ENCODE peak calls at places on chromosomes 11 and 22, in six cellular contexts. One of them, this sample, is unnamed.

GRCh38 chr11:74446445-74446844 is 20.9 kb downstream of the KCNE3 start:
- DNase-seq in left ventricle myocardium inferior: no peak
- DNase-seq in CD14-positive monocyte: no peak
- DNase-seq in GM20000: no peak
- DNase-seq in fibroblast of the aortic adventitia: no peak
- DNase-seq in GM23338: no peak
- DNase-seq in this sample: no peak

GRCh38 chr11:26992031-26992541 is 1.8 kb upstream of the FIBIN start:
- DNase-seq in fibroblast of the aortic adventitia: peak; percentile 96
- DNase-seq in GM23338: no peak
- DNase-seq in left ventricle myocardium inferior: no peak
- DNase-seq in GM20000: no peak
- DNase-seq in CD14-positive monocyte: no peak
- DNase-seq in this sample: no peak

GRCh38 chr11:85771568-85771967 is 39.4 kb downstream of the SYTL2 start:
- DNase-seq in fibroblast of the aortic adventitia: no peak
- DNase-seq in left ventricle myocardium inferior: no peak
- DNase-seq in GM20000: no peak
- DNase-seq in CD14-positive monocyte: no peak
- DNase-seq in GM23338: no peak
- DNase-seq in this sample: no peak

GRCh38 chr11:79925570-79925969 is 484.7 kb upstream of the TENM4 start:
- DNase-seq in CD14-positive monocyte: no peak
- DNase-seq in GM20000: no peak
- DNase-seq in left ventricle myocardium inferior: no peak
- DNase-seq in GM23338: no peak
- DNase-seq in fibroblast of the aortic adventitia: no peak
- DNase-seq in this sample: no peak

GRCh38 chr22:42214625-42215415 is 55.6 kb downstream of the TCF20 start:
- DNase-seq in left ventricle myocardium inferior: peak; percentile 63
- DNase-seq in fibroblast of the aortic adventitia: no peak
- DNase-seq in GM20000: no peak
- DNase-seq in CD14-positive monocyte: no peak
- DNase-seq in GM23338: no peak
- DNase-seq in this sample: no peak

GRCh38 chr11:34266090-34266912 is 91.5 kb downstream of the ABTB2 start:
- DNase-seq in CD14-positive monocyte: no peak
- DNase-seq in left ventricle myocardium inferior: peak; percentile 42
- DNase-seq in GM23338: no peak
- DNase-seq in GM20000: no peak
- DNase-seq in fibroblast of the aortic adventitia: peak; percentile 95
- DNase-seq in this sample: no peak

GRCh38 chr22:43225609-43226008 is 38.7 kb upstream of the TTLL12 start:
- DNase-seq in GM23338: no peak
- DNase-seq in CD14-positive monocyte: no peak
- DNase-seq in GM20000: no peak
- DNase-seq in fibroblast of the aortic adventitia: no peak
- DNase-seq in left ventricle myocardium inferior: no peak
- DNase-seq in this sample: no peak

GRCh38 chr11:116473790-116474346 is 298.9 kb downstream of the BUD13 start:
- DNase-seq in GM23338: peak; percentile 36
- DNase-seq in GM20000: no peak
- DNase-seq in left ventricle myocardium inferior: no peak
- DNase-seq in CD14-positive monocyte: no peak
- DNase-seq in fibroblast of the aortic adventitia: no peak
- DNase-seq in this sample: no peak

GRCh38 chr22:50665738-50666137 is 6.9 kb upstream of the SHANK3 start:
- DNase-seq in fibroblast of the aortic adventitia: no peak
- DNase-seq in GM23338: no peak
- DNase-seq in left ventricle myocardium inferior: no peak
- DNase-seq in GM20000: peak; percentile 41
- DNase-seq in CD14-positive monocyte: no peak
- DNase-seq in this sample: peak; percentile 42

GRCh38 chr22:23272371-23272770 is 92.1 kb downstream of the BCR start:
- DNase-seq in CD14-positive monocyte: no peak
- DNase-seq in left ventricle myocardium inferior: no peak
- DNase-seq in GM23338: no peak
- DNase-seq in fibroblast of the aortic adventitia: no peak
- DNase-seq in GM20000: no peak
- DNase-seq in this sample: no peak

GRCh38 chr22:23274146-23274526 is 93.8 kb downstream of the BCR start:
- DNase-seq in GM20000: no peak
- DNase-seq in CD14-positive monocyte: no peak
- DNase-seq in GM23338: no peak
- DNase-seq in left ventricle myocardium inferior: no peak
- DNase-seq in fibroblast of the aortic adventitia: no peak
- DNase-seq in this sample: no peak

GRCh38 chr22:23273445-23274145 is 93.3 kb downstream of the BCR start:
- DNase-seq in GM20000: no peak
- DNase-seq in CD14-positive monocyte: no peak
- DNase-seq in GM23338: no peak
- DNase-seq in left ventricle myocardium inferior: no peak
- DNase-seq in fibroblast of the aortic adventitia: no peak
- DNase-seq in this sample: no peak

GRCh38 chr22:23271597-23271908 is 91.2 kb downstream of the BCR start:
- DNase-seq in CD14-positive monocyte: no peak
- DNase-seq in GM20000: no peak
- DNase-seq in fibroblast of the aortic adventitia: no peak
- DNase-seq in left ventricle myocardium inferior: no peak
- DNase-seq in GM23338: no peak
- DNase-seq in this sample: no peak

GRCh38 chr22:23272834-23273233 is 92.5 kb downstream of the BCR start:
- DNase-seq in GM20000: no peak
- DNase-seq in GM23338: no peak
- DNase-seq in CD14-positive monocyte: no peak
- DNase-seq in fibroblast of the aortic adventitia: no peak
- DNase-seq in left ventricle myocardium inferior: no peak
- DNase-seq in this sample: no peak
- TF ChIP-seq CTCF in GM20000: no peak
- TF ChIP-seq CTCF in GM23338: no peak
- TF ChIP-seq CTCF in CD14-positive monocyte: no peak
- TF ChIP-seq CTCF in fibroblast of the aortic adventitia: no peak
- TF ChIP-seq CTCF in left ventricle myocardium inferior: no peak
- TF ChIP-seq CTCF in this sample: no peak

GRCh38 chr11:55719608-55720160 is 53.6 kb upstream of the OR5D13 start:
- DNase-seq in GM23338: no peak
- DNase-seq in fibroblast of the aortic adventitia: no peak
- DNase-seq in left ventricle myocardium inferior: no peak
- DNase-seq in CD14-positive monocyte: no peak
- DNase-seq in GM20000: no peak
- DNase-seq in this sample: no peak

DNA sequence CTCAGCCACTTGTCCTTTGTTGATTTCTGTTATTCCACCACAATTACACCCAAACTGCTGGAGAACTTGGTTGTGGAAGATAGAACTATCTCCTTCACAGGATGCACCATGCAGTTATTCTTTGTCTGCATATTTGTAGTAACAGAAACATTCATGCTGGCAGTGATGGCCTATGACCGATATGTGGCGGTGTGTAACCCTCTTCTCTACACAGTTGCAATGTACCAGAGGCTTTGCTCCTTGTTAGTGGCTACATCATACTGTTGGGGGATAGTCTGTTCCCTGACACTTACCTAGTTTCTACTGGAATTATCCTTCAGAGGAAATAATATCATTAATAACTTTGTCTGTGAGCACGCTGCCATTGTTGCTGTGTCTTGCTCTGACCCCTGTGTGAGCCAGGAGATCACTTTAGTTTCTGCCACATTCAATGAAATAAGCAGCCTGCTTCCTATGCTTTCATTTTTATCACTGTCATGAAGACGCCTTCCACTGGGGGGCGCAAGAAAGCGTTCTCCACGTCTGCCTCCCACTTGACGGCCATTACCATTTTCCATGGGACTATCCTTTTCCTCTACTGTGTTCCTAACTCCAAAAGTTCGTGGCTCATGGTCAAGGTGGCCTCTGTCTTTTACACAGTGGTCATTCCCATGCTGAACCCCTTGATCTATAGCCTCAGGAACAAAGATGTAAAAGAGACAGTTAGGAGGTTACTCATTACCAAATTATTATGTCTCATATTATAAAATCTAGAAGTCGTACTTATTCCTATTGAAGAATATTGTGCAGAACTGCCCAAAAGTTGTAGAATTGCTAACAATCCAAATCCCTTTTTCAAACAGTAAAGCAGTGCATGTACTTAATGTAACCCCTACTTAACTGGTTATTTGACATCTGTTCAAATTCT is 53.2 kb downstream of the OR4C6 start:
- DNase-seq in left ventricle myocardium inferior: no peak
- DNase-seq in CD14-positive monocyte: no peak
- DNase-seq in GM20000: no peak
- DNase-seq in GM23338: peak; percentile 57
- DNase-seq in fibroblast of the aortic adventitia: no peak
- DNase-seq in this sample: no peak
- TF ChIP-seq CTCF in left ventricle myocardium inferior: no peak
- TF ChIP-seq CTCF in CD14-positive monocyte: no peak
- TF ChIP-seq CTCF in GM20000: peak; percentile 45
- TF ChIP-seq CTCF in GM23338: peak; percentile 54
- TF ChIP-seq CTCF in fibroblast of the aortic adventitia: no peak
- TF ChIP-seq CTCF in this sample: no peak

DNA sequence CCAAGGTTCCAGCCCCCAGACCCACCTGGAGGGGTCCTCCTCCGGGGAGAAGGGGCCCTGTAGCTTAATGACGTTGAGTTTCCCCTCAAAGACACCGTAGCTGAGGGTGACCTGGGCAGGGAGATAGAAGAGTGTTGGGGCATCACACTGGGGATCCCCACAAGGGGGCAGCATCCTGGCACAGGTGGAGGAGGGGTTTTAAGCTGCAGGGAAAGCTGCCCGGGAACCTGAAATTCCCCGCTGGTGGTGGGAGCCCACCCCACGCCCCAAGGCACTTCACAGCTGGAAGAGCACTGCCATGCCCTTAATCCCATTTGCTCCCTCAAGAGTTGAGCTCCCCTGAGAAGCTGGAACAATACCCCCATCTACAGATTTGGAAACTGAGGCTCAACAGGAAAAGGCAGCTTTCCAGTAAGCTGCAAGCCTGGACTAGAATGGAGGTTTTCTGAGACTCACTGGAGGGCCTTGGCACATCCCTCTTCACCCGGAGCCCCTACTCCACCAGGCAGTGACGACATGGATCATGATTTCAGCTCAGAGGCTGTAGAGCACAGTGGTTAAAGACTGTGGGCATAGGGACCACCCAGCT is 13.7 kb downstream of the MFNG start:
- DNase-seq in CD14-positive monocyte: no peak
- DNase-seq in fibroblast of the aortic adventitia: no peak
- DNase-seq in left ventricle myocardium inferior: no peak
- DNase-seq in GM23338: peak; percentile 81
- DNase-seq in GM20000: no peak
- DNase-seq in this sample: peak; percentile 55
- TF ChIP-seq CTCF in CD14-positive monocyte: peak; percentile 64
- TF ChIP-seq CTCF in fibroblast of the aortic adventitia: peak; percentile 57
- TF ChIP-seq CTCF in left ventricle myocardium inferior: peak; percentile 48
- TF ChIP-seq CTCF in GM23338: peak; percentile 90
- TF ChIP-seq CTCF in GM20000: peak; percentile 29
- TF ChIP-seq CTCF in this sample: peak; percentile 38

GRCh38 chr11:114614127-114614720 is 18.6 kb upstream of the NXPE4 start:
- DNase-seq in left ventricle myocardium inferior: no peak
- DNase-seq in GM23338: no peak
- DNase-seq in CD14-positive monocyte: no peak
- DNase-seq in fibroblast of the aortic adventitia: no peak
- DNase-seq in GM20000: no peak
- DNase-seq in this sample: no peak

GRCh38 chr11:114609429-114609828 is 13.8 kb upstream of the NXPE4 start:
- DNase-seq in GM20000: no peak
- DNase-seq in GM23338: no peak
- DNase-seq in left ventricle myocardium inferior: no peak
- DNase-seq in fibroblast of the aortic adventitia: no peak
- DNase-seq in CD14-positive monocyte: no peak
- DNase-seq in this sample: no peak

GRCh38 chr11:114610550-114610949 is 15.0 kb upstream of the NXPE4 start:
- DNase-seq in CD14-positive monocyte: no peak
- DNase-seq in GM20000: no peak
- DNase-seq in fibroblast of the aortic adventitia: no peak
- DNase-seq in GM23338: no peak
- DNase-seq in left ventricle myocardium inferior: no peak
- DNase-seq in this sample: no peak

GRCh38 chr11:114612686-114613085 is 17.1 kb upstream of the NXPE4 start:
- DNase-seq in GM23338: no peak
- DNase-seq in left ventricle myocardium inferior: no peak
- DNase-seq in GM20000: no peak
- DNase-seq in fibroblast of the aortic adventitia: no peak
- DNase-seq in CD14-positive monocyte: no peak
- DNase-seq in this sample: no peak

GRCh38 chr11:114610984-114611944 is 15.7 kb upstream of the NXPE4 start:
- DNase-seq in GM20000: no peak
- DNase-seq in CD14-positive monocyte: no peak
- DNase-seq in left ventricle myocardium inferior: no peak
- DNase-seq in fibroblast of the aortic adventitia: peak; percentile 8
- DNase-seq in GM23338: peak; percentile 1
- DNase-seq in this sample: no peak
- TF ChIP-seq CTCF in GM20000: no peak
- TF ChIP-seq CTCF in CD14-positive monocyte: no peak
- TF ChIP-seq CTCF in left ventricle myocardium inferior: peak; percentile 31
- TF ChIP-seq CTCF in fibroblast of the aortic adventitia: peak; percentile 20
- TF ChIP-seq CTCF in GM23338: peak; percentile 43
- TF ChIP-seq CTCF in this sample: no peak

GRCh38 chr11:71179877-71180276 is 72.5 kb downstream of the SHANK2 start:
- DNase-seq in left ventricle myocardium inferior: no peak
- DNase-seq in GM20000: no peak
- DNase-seq in fibroblast of the aortic adventitia: no peak
- DNase-seq in CD14-positive monocyte: no peak
- DNase-seq in GM23338: no peak
- DNase-seq in this sample: no peak
- TF ChIP-seq CTCF in left ventricle myocardium inferior: no peak
- TF ChIP-seq CTCF in GM20000: no peak
- TF ChIP-seq CTCF in fibroblast of the aortic adventitia: no peak
- TF ChIP-seq CTCF in CD14-positive monocyte: no peak
- TF ChIP-seq CTCF in GM23338: no peak
- TF ChIP-seq CTCF in this sample: no peak

DNA sequence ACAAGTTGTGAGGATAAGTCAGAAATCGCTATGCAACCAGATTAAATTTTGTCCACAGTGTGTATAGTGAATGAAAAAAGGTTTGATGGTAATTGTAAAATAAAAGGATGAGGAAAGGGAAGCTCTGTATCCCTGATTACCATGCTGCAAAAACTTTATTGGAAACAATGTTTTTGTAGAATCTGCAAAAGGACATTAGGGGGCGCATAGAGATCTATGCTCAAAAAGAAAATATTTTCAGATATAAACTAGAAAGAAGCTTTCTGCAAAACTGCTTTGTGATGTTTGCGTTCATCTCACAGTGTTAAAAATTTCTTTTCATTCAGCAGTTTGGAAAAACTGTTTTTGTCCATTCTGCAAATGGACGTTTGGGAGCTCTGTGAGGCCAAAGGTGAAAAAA is 390.5 kb downstream of the OR4C45 start:
- DNase-seq in fibroblast of the aortic adventitia: no peak
- DNase-seq in CD14-positive monocyte: no peak
- DNase-seq in GM20000: no peak
- DNase-seq in GM23338: no peak
- DNase-seq in left ventricle myocardium inferior: no peak
- DNase-seq in this sample: no peak
- TF ChIP-seq CTCF in fibroblast of the aortic adventitia: no peak
- TF ChIP-seq CTCF in CD14-positive monocyte: no peak
- TF ChIP-seq CTCF in GM20000: no peak
- TF ChIP-seq CTCF in GM23338: no peak
- TF ChIP-seq CTCF in left ventricle myocardium inferior: no peak
- TF ChIP-seq CTCF in this sample: no peak